ENCODE peak calls at places on chromosome 11, in six cellular contexts. W is H1, D is SK-N-SH, V is HepG2, B is GM12878, E is K562. S is an unnamed sample.

GRCh38 chr11:1647901-1648721 is 18.5 kb downstream of the KRTAP5-5 start:
- DNase-seq in W (no peak), D (peak), V (no peak), B (no peak), E (no peak), S (no peak)

GRCh38 chr11:2708151-2708581 is 8.4 kb upstream of the KCNQ1OT1 start:
- DNase-seq in W (no peak), D (no peak), V (no peak), B (no peak), E (no peak), S (no peak)

GRCh38 chr11:32615422-32615821 is 31.8 kb downstream of the EIF3M start:
- DNase-seq in W (no peak), D (no peak), V (peak), B (no peak), E (no peak), S (no peak)

GRCh38 chr11:43969543-43969942 is 27.1 kb downstream of the C11orf96 start:
- DNase-seq in W (no peak), D (peak), V (no peak), B (no peak), E (no peak), S (no peak)

GRCh38 chr11:132858203-132858602 is 674.1 kb downstream of the OPCML start:
- DNase-seq in W (peak), D (no peak), V (no peak), B (no peak), E (no peak), S (peak)

GRCh38 chr11:61056981-61057380 is 45.3 kb upstream of the CD5 start:
- DNase-seq in W (no peak), D (no peak), V (no peak), B (no peak), E (no peak), S (no peak)

GRCh38 chr11:130202009-130202817 is 42.6 kb downstream of the ST14 start:
- DNase-seq in W (no peak), D (no peak), V (no peak), B (no peak), E (no peak), S (no peak)

GRCh38 chr11:119030029-119030328 is 698 bp downstream of the SLC37A4 start:
- DNase-seq in W (no peak), D (no peak), V (no peak), B (no peak), E (no peak), S (no peak)

GRCh38 chr11:71580057-71581003 is 2.3 kb downstream of the KRTAP5-11 start:
- DNase-seq in W (no peak), D (peak), V (peak), B (no peak), E (peak), S (peak)

GRCh38 chr11:62591448-62592215 is at the start of gene TUT1:
- DNase-seq in W (peak), D (peak), V (peak), B (peak), E (peak), S (peak)

GRCh38 chr11:29312817-29313216 is 704.0 kb downstream of the KCNA4 start:
- DNase-seq in W (no peak), D (no peak), V (no peak), B (no peak), E (no peak), S (no peak)

GRCh38 chr11:130369141-130369691 is 54.5 kb upstream of the ZBTB44 start:
- DNase-seq in W (no peak), D (no peak), V (no peak), B (no peak), E (no peak), S (no peak)

GRCh38 chr11:1121343-1122331 is 36.1 kb upstream of the MUC5AC start:
- DNase-seq in W (no peak), D (peak), V (no peak), B (no peak), E (no peak), S (peak)

GRCh38 chr11:124673333-124674167 is at the start of the genes SIAE and SPA17:
- DNase-seq in W (peak), D (peak), V (peak), B (peak), E (peak), S (peak)

GRCh38 chr11:133660202-133660568 is 127.9 kb upstream of the OPCML start:
- DNase-seq in W (no peak), D (no peak), V (no peak), B (no peak), E (no peak), S (no peak)

GRCh38 chr11:92632510-92632909 is 336.9 kb upstream of the MTNR1B start:
- DNase-seq in W (no peak), D (no peak), V (no peak), B (no peak), E (no peak), S (no peak)

GRCh38 chr11:116786966-116787365 is 857 bp downstream of the ZPR1 start:
- DNase-seq in W (no peak), D (peak), V (no peak), B (no peak), E (no peak), S (no peak)

GRCh38 chr11:10637629-10638028 is 55.9 kb downstream of the IRAG1 start:
- DNase-seq in W (no peak), D (no peak), V (no peak), B (no peak), E (no peak), S (no peak)

GRCh38 chr11:134800130-134800529 is 388.1 kb upstream of the B3GAT1 start:
- DNase-seq in W (no peak), D (no peak), V (no peak), B (no peak), E (no peak), S (no peak)

GRCh38 chr11:134802598-134802997 is 390.6 kb upstream of the B3GAT1 start:
- DNase-seq in W (no peak), D (no peak), V (no peak), B (no peak), E (no peak), S (no peak)

GRCh38 chr11:134801526-134801925 is 389.5 kb upstream of the B3GAT1 start:
- DNase-seq in W (no peak), D (peak), V (no peak), B (no peak), E (no peak), S (no peak)

GRCh38 chr11:134802116-134802515 is 390.1 kb upstream of the B3GAT1 start:
- DNase-seq in W (no peak), D (peak), V (no peak), B (no peak), E (no peak), S (no peak)

GRCh38 chr11:134800826-134801225 is 388.8 kb upstream of the B3GAT1 start:
- DNase-seq in W (no peak), D (no peak), V (no peak), B (no peak), E (no peak), S (no peak)
- TF ChIP-seq CHD2 in W (no peak), D (no peak), V (no peak), B (no peak), E (no peak), S (no peak)

GRCh38 chr11:128824199-128825049 is 42.7 kb downstream of the KCNJ1 start:
- DNase-seq in W (peak), D (no peak), V (no peak), B (no peak), E (no peak), S (no peak)
- TF ChIP-seq MAX in W (no peak), D (no peak), V (no peak), B (no peak), E (no peak), S (no peak)

GRCh38 chr11:114166389-114166788 is 106.9 kb downstream of the ZBTB16 start:
- DNase-seq in W (no peak), D (no peak), V (no peak), B (no peak), E (no peak), S (no peak)

GRCh38 chr11:114167355-114168085 is 108.0 kb downstream of the ZBTB16 start:
- DNase-seq in W (no peak), D (no peak), V (no peak), B (no peak), E (no peak), S (no peak)

GRCh38 chr11:114165326-114166230 is 106.1 kb downstream of the ZBTB16 start:
- DNase-seq in W (no peak), D (no peak), V (no peak), B (no peak), E (no peak), S (no peak)

GRCh38 chr11:114168086-114168448 is 108.6 kb downstream of the ZBTB16 start:
- DNase-seq in W (no peak), D (no peak), V (no peak), B (no peak), E (no peak), S (no peak)

DNA sequence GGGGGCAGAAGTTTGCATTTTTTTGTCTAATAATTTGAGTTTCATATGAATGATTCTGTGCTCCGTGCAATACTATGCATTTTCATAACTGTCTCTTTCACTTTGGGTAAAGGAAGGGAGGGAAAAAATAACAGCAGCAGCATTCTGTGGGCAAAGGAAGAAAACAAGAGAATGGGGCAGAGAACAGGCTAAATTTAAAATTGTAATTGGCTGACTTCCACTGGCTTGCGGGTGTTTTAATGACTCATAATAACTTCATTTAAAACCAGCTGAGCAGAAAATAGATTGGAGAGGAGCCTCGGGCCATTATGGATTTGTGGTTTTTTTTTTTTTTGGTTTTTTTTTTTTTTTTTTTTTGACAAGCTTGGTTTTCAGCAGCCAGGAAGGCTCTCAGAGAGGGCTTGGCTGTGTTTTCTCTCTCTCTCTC is 107.4 kb downstream of the ZBTB16 start:
- DNase-seq in W (no peak), D (no peak), V (no peak), B (no peak), E (no peak), S (no peak)
- TF ChIP-seq CHD2 in W (no peak), D (no peak), V (no peak), B (no peak), E (no peak), S (no peak)

GRCh38 chr11:11982975-11983374 is 25.5 kb downstream of the DKK3 start:
- DNase-seq in W (no peak), D (no peak), V (no peak), B (no peak), E (no peak), S (no peak)
- TF ChIP-seq MAX in W (no peak), D (no peak), V (no peak), B (no peak), E (no peak), S (no peak)

GRCh38 chr11:76443254-76443935 is 1.4 kb upstream of the EMSY start:
- DNase-seq in W (no peak), D (no peak), V (no peak), B (no peak), E (peak), S (no peak)
- TF ChIP-seq CHD2 in W (no peak), D (no peak), V (no peak), B (no peak), E (no peak), S (no peak)

DNA sequence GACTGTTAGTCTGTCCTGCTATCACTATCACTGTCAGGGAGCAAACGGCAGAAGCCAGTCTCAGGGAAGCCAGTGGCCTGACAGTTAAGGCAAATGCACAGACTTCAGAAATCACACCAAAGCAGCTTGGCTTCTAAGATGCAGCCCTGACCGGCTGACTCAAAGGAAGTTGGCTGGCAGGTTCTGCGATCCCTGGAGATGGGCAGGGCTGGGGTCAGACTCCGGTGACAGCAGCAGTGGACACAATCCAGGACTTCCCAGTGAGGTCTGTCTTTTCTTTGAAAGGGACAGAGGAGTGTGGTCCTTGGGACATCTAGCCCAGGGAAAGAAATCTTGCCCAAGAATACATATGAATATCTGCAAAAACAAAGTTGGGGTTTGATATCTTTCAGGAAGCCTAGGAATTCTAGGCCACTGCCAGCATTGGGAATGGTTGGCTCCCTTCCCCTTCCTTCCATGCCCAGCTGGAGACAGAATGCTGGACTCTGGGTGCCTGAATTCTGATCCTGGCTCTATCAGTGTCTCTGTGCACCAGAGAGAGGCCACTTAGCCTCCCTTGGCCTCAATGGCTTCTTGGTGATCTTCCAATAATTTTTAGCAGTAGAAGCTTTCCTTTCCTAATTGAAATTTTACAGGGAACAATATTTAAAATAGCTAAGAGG is 108.9 kb downstream of the KIRREL3 start:
- DNase-seq in W (no peak), D (no peak), V (no peak), B (no peak), E (no peak), S (no peak)
- TF ChIP-seq MAX in W (no peak), D (no peak), V (no peak), B (no peak), E (no peak), S (no peak)

S was measured in A549.